ENCODE peak calls at places on chromosomes 16 and 17, in five cellular contexts. U is neural crest cell, Q is progenitor cell of endocrine pancreas, A is foreskin keratinocyte, J is endothelial cell of umbilical vein. T is an unnamed sample.

GRCh38 chr17:69764137-69764536 is 310.9 kb upstream of the KCNJ16 start:
- DNase-seq in Q (no peak), A (no peak), U (no peak), J (no peak), T (no peak)

GRCh38 chr16:30417447-30418349 is 10.3 kb downstream of the ZNF771 start:
- DNase-seq in U (peak; percentile 75), Q (peak; percentile 80), A (peak; percentile 77), J (peak; percentile 96), T (peak; percentile 92)

GRCh38 chr17:79933863-79934652 is 94.8 kb upstream of the CBX4 start:
- DNase-seq in A (no peak), U (no peak), Q (no peak), J (peak; percentile 68), T (no peak)

GRCh38 chr17:31571124-31571892 is 179.8 kb downstream of the RAB11FIP4 start:
- DNase-seq in A (no peak), Q (no peak), U (no peak), J (no peak), T (no peak)

GRCh38 chr17:35603674-35604073 is 16.6 kb downstream of the AP2B1 start:
- DNase-seq in A (no peak), Q (no peak), J (no peak), U (no peak), T (no peak)

GRCh38 chr17:62601438-62601837 is 26.0 kb upstream of the MRC2 start:
- DNase-seq in J (no peak), Q (no peak), U (no peak), A (no peak), T (no peak)

GRCh38 chr16:22948603-22949368 is 134.8 kb downstream of the HS3ST2 start:
- DNase-seq in U (peak; percentile 63), Q (peak; percentile 17), A (peak; percentile 61), J (peak; percentile 69), T (no peak)

GRCh38 chr16:29852654-29853053 is 10.4 kb downstream of the CDIPT start:
- DNase-seq in Q (no peak), U (no peak), J (peak; percentile 81), A (no peak), T (no peak)

GRCh38 chr17:3527896-3528603 is 29.6 kb downstream of the TRPV3 start:
- DNase-seq in U (no peak), J (no peak), A (no peak), Q (no peak), T (peak; percentile 72)

GRCh38 chr17:11140028-11140427 is 101.0 kb upstream of the SHISA6 start:
- DNase-seq in J (no peak), A (no peak), Q (no peak), U (no peak), T (no peak)

GRCh38 chr17:72373910-72374741 is 253.3 kb downstream of the SOX9 start:
- DNase-seq in A (no peak), Q (no peak), U (no peak), J (no peak), T (no peak)

GRCh38 chr17:42598905-42599304 is 10.3 kb downstream of the RETREG3 start:
- DNase-seq in Q (no peak), U (no peak), J (no peak), A (no peak), T (no peak)

GRCh38 chr17:82080048-82080788 is 14.6 kb upstream of the DUS1L start:
- DNase-seq in U (no peak), A (no peak), Q (no peak), J (no peak), T (no peak)

GRCh38 chr16:29898786-29899515 is 399 bp downstream of the SEZ6L2 start:
- DNase-seq in A (no peak), U (no peak), J (no peak), Q (no peak), T (no peak)

DNA sequence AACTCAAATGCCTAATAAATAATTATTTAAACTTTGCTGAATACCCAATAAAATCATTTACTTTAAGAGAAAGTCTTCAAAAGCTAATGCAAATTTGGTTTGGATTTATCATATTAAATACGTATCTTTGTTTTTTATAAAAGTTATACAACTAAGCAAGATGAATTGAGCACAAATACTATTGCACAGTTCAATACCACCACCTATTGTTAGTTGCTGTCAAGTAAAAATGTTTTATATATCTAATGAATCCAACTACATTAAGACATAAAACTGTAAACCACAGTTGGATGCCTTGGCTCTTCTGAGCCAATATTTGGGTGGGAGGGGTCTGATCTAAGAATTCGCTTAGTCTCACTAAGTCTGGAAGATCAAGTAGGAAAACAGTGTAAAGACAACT is 7.7 kb downstream of the FBXL20 start:
- DNase-seq in J (peak; percentile 11), A (no peak), U (no peak), Q (no peak), T (no peak)
- TF ChIP-seq CTCF in J (no peak), A (peak; percentile 39), U (no peak), Q (no peak), T (peak; percentile 76)

GRCh38 chr16:13896543-13897182 is 23.3 kb upstream of the ERCC4 start:
- DNase-seq in J (no peak), U (no peak), Q (no peak), A (no peak), T (no peak)
- TF ChIP-seq CTCF in J (peak; percentile 25), U (peak; percentile 31), Q (no peak), A (peak; percentile 39), T (peak; percentile 42)

DNA sequence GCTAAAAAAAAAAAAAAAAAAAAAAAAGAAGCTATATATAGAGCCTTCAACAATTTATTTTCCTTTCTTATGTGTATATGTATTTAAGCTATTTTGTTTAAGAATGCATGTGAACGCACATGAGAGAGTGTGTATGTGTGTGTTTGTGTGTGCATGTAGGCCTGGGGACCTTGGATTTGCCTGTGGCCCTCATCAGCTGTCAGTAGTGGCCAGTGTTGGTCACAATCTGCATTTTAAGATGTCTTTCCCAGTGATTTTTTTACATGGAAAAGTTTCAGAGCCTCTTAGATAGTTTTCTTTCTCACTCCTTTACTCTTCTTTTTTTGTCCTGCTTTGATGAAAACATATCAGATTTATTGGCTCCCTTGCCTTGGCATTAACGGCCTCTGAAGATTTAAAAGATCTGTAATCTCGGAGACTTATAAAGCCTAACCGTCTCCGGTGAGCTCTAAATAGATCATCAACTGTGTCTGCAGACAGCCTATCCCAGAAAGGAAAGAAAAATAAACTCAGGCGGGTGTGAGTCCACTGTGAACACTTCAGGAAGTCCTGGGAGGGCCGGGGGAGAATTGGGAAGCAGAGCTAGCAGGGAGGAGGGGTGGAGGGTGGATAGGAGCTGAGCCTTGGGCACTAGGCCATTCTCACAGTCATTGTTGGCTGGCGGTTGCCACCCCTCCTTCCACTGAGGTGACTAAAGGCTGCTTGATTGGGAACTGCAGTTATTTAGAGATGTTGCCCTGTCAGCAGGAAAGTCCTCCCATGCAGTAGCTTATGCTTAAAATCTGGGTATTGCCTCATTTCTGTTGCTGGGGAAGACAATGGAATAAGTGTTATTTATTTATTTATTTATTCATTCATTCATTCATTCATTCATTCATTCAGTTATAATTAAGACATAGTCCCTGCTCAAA is 86.8 kb downstream of the WWP2 start:
- DNase-seq in U (no peak), Q (no peak), J (peak; percentile 94), A (peak; percentile 10), T (no peak)
- TF ChIP-seq CTCF in U (no peak), Q (no peak), J (no peak), A (no peak), T (peak; percentile 71)

GRCh38 chr16:1150511-1150982 is 2.4 kb upstream of the CACNA1H start:
- DNase-seq in Q (no peak), A (no peak), J (no peak), U (no peak), T (no peak)
- TF ChIP-seq CTCF in Q (no peak), A (no peak), J (no peak), U (no peak), T (peak; percentile 28)

GRCh38 chr16:56336071-56336688 is 89.2 kb downstream of the AMFR start:
- DNase-seq in A (no peak), J (no peak), Q (no peak), U (no peak), T (no peak)
- TF ChIP-seq CTCF in A (peak; percentile 47), J (no peak), Q (no peak), U (no peak), T (no peak)

DNA sequence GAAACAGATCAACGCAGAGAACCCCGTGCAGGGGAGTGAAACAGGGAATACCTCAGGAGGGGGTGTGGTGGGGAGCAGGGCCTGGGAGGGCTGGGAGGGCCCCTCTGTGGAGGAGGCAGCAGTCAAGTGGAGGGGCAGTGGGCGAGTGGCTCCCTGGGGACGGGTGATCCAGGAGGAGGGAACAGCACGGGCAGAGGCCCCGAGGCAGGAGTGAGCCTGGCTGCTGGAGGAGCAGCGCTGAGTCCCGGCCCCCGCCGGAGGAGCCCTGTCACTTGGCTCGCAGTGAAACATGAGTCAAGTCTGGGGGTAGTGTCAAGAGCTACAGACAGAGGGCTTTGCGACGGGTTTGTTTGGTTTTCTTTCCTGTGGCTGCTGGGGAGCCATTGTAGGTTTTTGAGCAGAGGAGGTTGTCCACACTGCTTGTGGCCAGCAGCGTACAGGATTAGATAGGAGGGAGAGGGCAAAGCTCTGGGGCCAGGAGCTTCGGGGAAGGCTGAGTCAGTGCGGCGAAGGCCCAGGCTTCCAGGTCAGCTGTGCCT is 115.7 kb upstream of the CIBAR2 start:
- DNase-seq in Q (no peak), A (no peak), J (no peak), U (no peak), T (no peak)
- TF ChIP-seq CTCF in Q (no peak), A (peak; percentile 16), J (no peak), U (peak; percentile 17), T (peak; percentile 54)

GRCh38 chr17:78110363-78111011 is 18.1 kb downstream of the TMC6 start:
- DNase-seq in Q (no peak), U (no peak), A (no peak), J (no peak), T (peak; percentile 66)
- TF ChIP-seq CTCF in Q (no peak), U (no peak), A (no peak), J (no peak), T (no peak)

GRCh38 chr17:7786866-7787265 is 47.2 kb upstream of the KDM6B start:
- DNase-seq in U (no peak), Q (no peak), A (no peak), J (no peak), T (no peak)

GRCh38 chr17:7780736-7781135 is 53.3 kb upstream of the KDM6B start:
- DNase-seq in U (no peak), J (no peak), Q (no peak), A (no peak), T (no peak)

GRCh38 chr17:7781467-7781866 is 52.5 kb upstream of the KDM6B start:
- DNase-seq in J (no peak), Q (no peak), U (no peak), A (no peak), T (no peak)

GRCh38 chr17:7777017-7777416 is 57.0 kb upstream of the KDM6B start:
- DNase-seq in Q (no peak), U (no peak), A (no peak), J (no peak), T (no peak)

GRCh38 chr17:7782237-7782636 is 51.8 kb upstream of the KDM6B start:
- DNase-seq in U (no peak), A (no peak), J (peak; percentile 16), Q (no peak), T (no peak)
- TF ChIP-seq CTCF in U (no peak), A (peak; percentile 62), J (no peak), Q (no peak), T (peak; percentile 71)

GRCh38 chr16:54929090-54930033 is 1.3 kb upstream of the IRX5 start:
- DNase-seq in A (peak; percentile 95), J (peak; percentile 98), U (peak; percentile 99), Q (peak; percentile 100), T (peak; percentile 100)
- TF ChIP-seq CTCF in A (peak; percentile 59), J (no peak), U (peak; percentile 43), Q (no peak), T (peak; percentile 68)